ENCODE peak calls at places on chromosome 21, in six cellular contexts. One of them, this sample, is unnamed.

GRCh38 chr21:34307991-34308532 is 55.7 kb upstream of the KCNE2 start:
- DNase-seq in memory B cell: no peak
- DNase-seq in cerebellum: no peak
- DNase-seq in stimulated activated CD4-positive, alpha-beta T cell treated with anti-CD3 and anti-CD28 coated beads, Interleukin-12 subunit alpha, Interleukin-12 subunit beta, amount 100 ng/mL, for 48 hours: no peak
- DNase-seq in mesothelial cell of epicardium: no peak
- DNase-seq in H4: peak; percentile 49
- DNase-seq in this sample: no peak

GRCh38 chr21:15309721-15310120 is 244.9 kb upstream of the NRIP1 start:
- DNase-seq in memory B cell: no peak
- DNase-seq in cerebellum: no peak
- DNase-seq in stimulated activated CD4-positive, alpha-beta T cell treated with anti-CD3 and anti-CD28 coated beads, Interleukin-12 subunit alpha, Interleukin-12 subunit beta, amount 100 ng/mL, for 48 hours: no peak
- DNase-seq in mesothelial cell of epicardium: no peak
- DNase-seq in H4: no peak
- DNase-seq in this sample: no peak

GRCh38 chr21:36661511-36662309 is 37.2 kb upstream of the SIM2 start:
- DNase-seq in memory B cell: no peak
- DNase-seq in cerebellum: no peak
- DNase-seq in stimulated activated CD4-positive, alpha-beta T cell treated with anti-CD3 and anti-CD28 coated beads, Interleukin-12 subunit alpha, Interleukin-12 subunit beta, amount 100 ng/mL, for 48 hours: no peak
- DNase-seq in mesothelial cell of epicardium: no peak
- DNase-seq in H4: no peak
- DNase-seq in this sample: no peak

GRCh38 chr21:20729376-20729775 is 268.8 kb upstream of the NCAM2 start:
- DNase-seq in memory B cell: no peak
- DNase-seq in cerebellum: no peak
- DNase-seq in stimulated activated CD4-positive, alpha-beta T cell treated with anti-CD3 and anti-CD28 coated beads, Interleukin-12 subunit alpha, Interleukin-12 subunit beta, amount 100 ng/mL, for 48 hours: no peak
- DNase-seq in mesothelial cell of epicardium: no peak
- DNase-seq in H4: peak; percentile 15
- DNase-seq in this sample: no peak

GRCh38 chr21:28771790-28772501 is 220.7 kb downstream of the LTN1 start:
- DNase-seq in memory B cell: no peak
- DNase-seq in cerebellum: no peak
- DNase-seq in stimulated activated CD4-positive, alpha-beta T cell treated with anti-CD3 and anti-CD28 coated beads, Interleukin-12 subunit alpha, Interleukin-12 subunit beta, amount 100 ng/mL, for 48 hours: no peak
- DNase-seq in mesothelial cell of epicardium: no peak
- DNase-seq in H4: peak; percentile 56
- DNase-seq in this sample: no peak

GRCh38 chr21:16954787-16955186 is 558.1 kb upstream of the CXADR start:
- DNase-seq in memory B cell: no peak
- DNase-seq in cerebellum: no peak
- DNase-seq in stimulated activated CD4-positive, alpha-beta T cell treated with anti-CD3 and anti-CD28 coated beads, Interleukin-12 subunit alpha, Interleukin-12 subunit beta, amount 100 ng/mL, for 48 hours: no peak
- DNase-seq in mesothelial cell of epicardium: no peak
- DNase-seq in H4: no peak
- DNase-seq in this sample: no peak

GRCh38 chr21:33441489-33442477 is 38.0 kb downstream of the TMEM50B start:
- DNase-seq in memory B cell: peak; percentile 53
- DNase-seq in cerebellum: no peak
- DNase-seq in stimulated activated CD4-positive, alpha-beta T cell treated with anti-CD3 and anti-CD28 coated beads, Interleukin-12 subunit alpha, Interleukin-12 subunit beta, amount 100 ng/mL, for 48 hours: no peak
- DNase-seq in mesothelial cell of epicardium: no peak
- DNase-seq in H4: peak; percentile 97
- DNase-seq in this sample: no peak

GRCh38 chr21:37166733-37167132 is 93.7 kb downstream of the TTC3 start:
- DNase-seq in memory B cell: no peak
- DNase-seq in cerebellum: peak; percentile 19
- DNase-seq in stimulated activated CD4-positive, alpha-beta T cell treated with anti-CD3 and anti-CD28 coated beads, Interleukin-12 subunit alpha, Interleukin-12 subunit beta, amount 100 ng/mL, for 48 hours: no peak
- DNase-seq in mesothelial cell of epicardium: no peak
- DNase-seq in H4: no peak
- DNase-seq in this sample: no peak

GRCh38 chr21:34576043-34576466 is 38.9 kb downstream of the RCAN1 start:
- DNase-seq in memory B cell: no peak
- DNase-seq in cerebellum: no peak
- DNase-seq in stimulated activated CD4-positive, alpha-beta T cell treated with anti-CD3 and anti-CD28 coated beads, Interleukin-12 subunit alpha, Interleukin-12 subunit beta, amount 100 ng/mL, for 48 hours: no peak
- DNase-seq in mesothelial cell of epicardium: peak; percentile 31
- DNase-seq in H4: no peak
- DNase-seq in this sample: peak; percentile 64

GRCh38 chr21:28923439-28923975 is 69.2 kb downstream of the LTN1 start:
- DNase-seq in memory B cell: no peak
- DNase-seq in cerebellum: no peak
- DNase-seq in stimulated activated CD4-positive, alpha-beta T cell treated with anti-CD3 and anti-CD28 coated beads, Interleukin-12 subunit alpha, Interleukin-12 subunit beta, amount 100 ng/mL, for 48 hours: no peak
- DNase-seq in mesothelial cell of epicardium: no peak
- DNase-seq in H4: no peak
- DNase-seq in this sample: no peak

This sample was measured in breast epithelium.